ENCODE peak calls at places on chromosomes 1 and 21, in ten cellular contexts. M is cardiac fibroblast, C is PC-9, Z is fibroblast of lung, J is heart left ventricle, B is suprapubic skin, E is foreskin fibroblast, W is A549, Y is stomach, O is left lung. V is an unnamed sample.

GRCh38 chr1:211323156-211324063 is 3.2 kb upstream of the TRAF5 start:
- DNase-seq in B (no peak), C (no peak), M (peak), E (peak), J (no peak), Z (peak), W (peak), Y (peak), O (no peak), V (no peak)

GRCh38 chr1:206933333-206933945 is 11.7 kb upstream of the FCMR start:
- DNase-seq in W (peak), Y (peak), C (no peak), J (peak), M (no peak), Z (no peak), E (no peak), B (no peak), O (no peak), V (no peak)

GRCh38 chr1:174789399-174789798 is 210.3 kb upstream of the CACYBP start:
- DNase-seq in O (no peak), Z (peak), Y (no peak), M (peak), C (peak), W (no peak), E (peak), B (no peak), J (no peak), V (no peak)

GRCh38 chr1:93365813-93366212 is 20.1 kb downstream of the DR1 start:
- DNase-seq in J (no peak), E (no peak), M (no peak), B (no peak), Y (no peak), C (no peak), O (no peak), W (no peak), Z (no peak), V (no peak)

GRCh38 chr1:222370911-222371717 is 176.8 kb downstream of the HHIPL2 start:
- DNase-seq in E (peak), C (no peak), Y (no peak), Z (peak), M (peak), J (no peak), B (no peak), W (no peak), O (no peak), V (no peak)

GRCh38 chr1:237398751-237399150 is 356.8 kb downstream of the RYR2 start:
- DNase-seq in Z (no peak), M (no peak), J (no peak), W (no peak), B (no peak), O (no peak), Y (no peak), C (no peak), E (no peak), V (no peak)

GRCh38 chr1:231937013-231937754 is 310.6 kb downstream of the DISC1 start:
- DNase-seq in Z (peak), Y (no peak), E (no peak), M (peak), O (no peak), W (no peak), J (peak), C (no peak), B (no peak), V (no peak)

GRCh38 chr1:19374402-19374801 is 62.3 kb downstream of the SLC66A1 start:
- DNase-seq in W (peak), Z (no peak), Y (no peak), C (no peak), O (no peak), M (no peak), J (no peak), B (no peak), E (no peak), V (no peak)

GRCh38 chr1:24294228-24294672 is 24.9 kb upstream of the GRHL3 start:
- DNase-seq in Y (no peak), W (peak), J (no peak), C (peak), Z (peak), B (no peak), O (no peak), M (peak), E (peak), V (no peak)

GRCh38 chr21:42199488-42200463 is 19.2 kb upstream of the ABCG1 start:
- DNase-seq in M (peak), O (no peak), B (no peak), E (peak), Z (peak), C (peak), Y (no peak), J (no peak), W (peak), V (no peak)

GRCh38 chr21:43699933-43700599 is 18.9 kb upstream of the PDXK start:
- DNase-seq in Y (no peak), E (no peak), B (no peak), M (no peak), O (peak), J (no peak), C (no peak), Z (no peak), W (no peak), V (no peak)

GRCh38 chr1:15400627-15401026 is 9.1 kb upstream of the EFHD2 start:
- DNase-seq in C (no peak), W (no peak), M (no peak), J (no peak), Y (no peak), B (no peak), E (no peak), O (no peak), Z (no peak), V (no peak)

GRCh38 chr1:156490401-156491032 is 10.1 kb downstream of the MEF2D start:
- DNase-seq in Y (no peak), M (no peak), J (peak), Z (no peak), O (no peak), B (no peak), W (peak), C (no peak), E (peak), V (no peak)

GRCh38 chr1:98055457-98055856 is 134.6 kb upstream of the DPYD start:
- DNase-seq in E (no peak), J (no peak), O (no peak), Z (no peak), M (no peak), C (no peak), W (no peak), B (no peak), Y (no peak), V (no peak)

GRCh38 chr1:98051065-98051675 is 130.3 kb upstream of the DPYD start:
- DNase-seq in E (peak), Z (peak), W (peak), J (peak), Y (peak), B (no peak), M (peak), C (peak), O (no peak), V (peak)

GRCh38 chr1:98054367-98054701 is 133.5 kb upstream of the DPYD start:
- DNase-seq in W (no peak), Y (no peak), J (no peak), M (no peak), E (no peak), O (no peak), Z (no peak), B (no peak), C (no peak), V (no peak)

GRCh38 chr1:98054786-98055185 is 134.0 kb upstream of the DPYD start:
- DNase-seq in M (no peak), Y (no peak), Z (no peak), W (no peak), J (no peak), C (no peak), O (no peak), B (no peak), E (no peak), V (no peak)

GRCh38 chr1:98053471-98054366 is 132.9 kb upstream of the DPYD start:
- DNase-seq in C (no peak), Y (peak), B (no peak), E (peak), O (peak), Z (peak), W (no peak), M (peak), J (peak), V (peak)
- TF ChIP-seq CTCF in C (peak), Y (no peak), B (peak), E (peak), O (peak), Z (peak), W (peak), M (peak), J (peak), V (peak)

GRCh38 chr1:160972939-160973338 is 18.3 kb upstream of the ITLN2 start:
- DNase-seq in J (no peak), M (no peak), C (no peak), Z (no peak), W (no peak), O (no peak), Y (no peak), B (no peak), E (no peak), V (no peak)
- TF ChIP-seq CTCF in J (no peak), M (no peak), C (no peak), Z (no peak), W (no peak), O (no peak), Y (no peak), B (no peak), E (no peak), V (no peak)

GRCh38 chr21:25283720-25284119 is 323.6 kb downstream of the MRPL39 start:
- DNase-seq in O (no peak), J (no peak), B (no peak), Y (no peak), W (no peak), C (no peak), M (peak), E (peak), Z (peak), V (no peak)
- TF ChIP-seq CTCF in O (no peak), J (no peak), B (no peak), Y (no peak), W (no peak), C (peak), M (peak), E (peak), Z (peak), V (peak)

GRCh38 chr1:25684216-25684965 is 67.8 kb downstream of the MAN1C1 start:
- DNase-seq in C (no peak), B (peak), W (no peak), E (no peak), J (no peak), Y (no peak), M (peak), Z (no peak), O (no peak), V (no peak)
- TF ChIP-seq CTCF in C (no peak), B (no peak), W (no peak), E (no peak), J (no peak), Y (no peak), M (no peak), Z (no peak), O (no peak), V (no peak)

DNA sequence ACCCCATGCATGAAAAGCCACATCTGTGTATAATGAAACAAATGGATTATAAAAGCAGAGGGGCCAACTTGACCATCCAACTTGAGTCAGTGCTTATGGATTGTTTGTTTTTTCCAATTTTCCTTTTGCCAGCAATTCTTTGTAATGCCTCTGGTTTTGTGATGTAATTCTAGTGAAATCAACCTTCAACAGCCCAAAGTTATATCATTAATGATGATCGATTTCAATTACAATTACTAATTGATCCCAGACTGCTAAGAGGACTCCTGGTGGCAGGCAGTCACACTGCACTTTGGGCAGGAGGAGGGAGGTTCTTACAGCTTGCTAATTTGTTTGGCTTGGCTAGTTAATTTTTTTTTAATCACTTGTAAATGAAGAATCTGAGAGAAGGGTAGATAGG is 552.3 kb downstream of the NUF2 start:
- DNase-seq in M (no peak), Y (no peak), E (peak), W (no peak), B (no peak), C (no peak), J (no peak), O (no peak), Z (no peak), V (no peak)
- TF ChIP-seq CTCF in M (peak), Y (no peak), E (peak), W (no peak), B (no peak), C (peak), J (peak), O (no peak), Z (peak), V (peak)

GRCh38 chr1:39102537-39103320 is 76.6 kb downstream of the NDUFS5 start:
- DNase-seq in J (peak), W (peak), M (peak), Y (no peak), B (no peak), E (peak), C (peak), Z (peak), O (no peak), V (no peak)
- TF ChIP-seq CTCF in J (peak), W (peak), M (peak), Y (no peak), B (peak), E (peak), C (peak), Z (peak), O (peak), V (peak)

V was measured in mesothelial cell of epicardium.